ENCODE peak calls at places on chromosomes 11 and 22, in six cellular contexts. One of them, this sample, is unnamed.

GRCh38 chr11:128720522-128720985 is 26.7 kb downstream of the FLI1 start:
- DNase-seq in keratinocyte: no peak
- DNase-seq in ELR: no peak
- DNase-seq in nephron progenitor cell: peak
- DNase-seq in activated naive CD4-positive, alpha-beta T cell: peak
- DNase-seq in AG08395: no peak
- DNase-seq in this sample: no peak

GRCh38 chr11:12625438-12626071 is 48.7 kb upstream of the TEAD1 start:
- DNase-seq in keratinocyte: no peak
- DNase-seq in nephron progenitor cell: no peak
- DNase-seq in activated naive CD4-positive, alpha-beta T cell: no peak
- DNase-seq in AG08395: peak
- DNase-seq in ELR: peak
- DNase-seq in this sample: no peak

GRCh38 chr11:117822031-117822521 is 2.5 kb downstream of the FXYD2 start:
- DNase-seq in nephron progenitor cell: peak
- DNase-seq in AG08395: peak
- DNase-seq in activated naive CD4-positive, alpha-beta T cell: peak
- DNase-seq in keratinocyte: no peak
- DNase-seq in ELR: peak
- DNase-seq in this sample: no peak

GRCh38 chr11:73980001-73980960 is 2.4 kb downstream of the UCP2 start:
- DNase-seq in AG08395: no peak
- DNase-seq in activated naive CD4-positive, alpha-beta T cell: peak
- DNase-seq in nephron progenitor cell: no peak
- DNase-seq in keratinocyte: no peak
- DNase-seq in ELR: no peak
- DNase-seq in this sample: peak

GRCh38 chr11:112292785-112293407 is 32.2 kb upstream of the PLET1 start:
- DNase-seq in keratinocyte: peak
- DNase-seq in AG08395: peak
- DNase-seq in ELR: peak
- DNase-seq in activated naive CD4-positive, alpha-beta T cell: no peak
- DNase-seq in nephron progenitor cell: no peak
- DNase-seq in this sample: peak

GRCh38 chr22:42787357-42787736 is 66.7 kb upstream of the A4GALT start:
- DNase-seq in keratinocyte: no peak
- DNase-seq in AG08395: no peak
- DNase-seq in activated naive CD4-positive, alpha-beta T cell: no peak
- DNase-seq in nephron progenitor cell: no peak
- DNase-seq in ELR: no peak
- DNase-seq in this sample: no peak

GRCh38 chr11:122743949-122744876 is 88.7 kb downstream of the UBASH3B start:
- DNase-seq in keratinocyte: no peak
- DNase-seq in ELR: no peak
- DNase-seq in AG08395: no peak
- DNase-seq in nephron progenitor cell: no peak
- DNase-seq in activated naive CD4-positive, alpha-beta T cell: peak
- DNase-seq in this sample: no peak

GRCh38 chr22:35681454-35682050 is 33.3 kb downstream of the APOL6 start:
- DNase-seq in ELR: no peak
- DNase-seq in activated naive CD4-positive, alpha-beta T cell: no peak
- DNase-seq in nephron progenitor cell: no peak
- DNase-seq in AG08395: no peak
- DNase-seq in keratinocyte: peak
- DNase-seq in this sample: no peak

GRCh38 chr11:75577198-75577597 is 15.1 kb downstream of the SERPINH1 start:
- DNase-seq in keratinocyte: no peak
- DNase-seq in nephron progenitor cell: peak
- DNase-seq in ELR: peak
- DNase-seq in AG08395: peak
- DNase-seq in activated naive CD4-positive, alpha-beta T cell: peak
- DNase-seq in this sample: no peak

GRCh38 chr11:71977743-71978418 is 20.8 kb upstream of the IL18BP start:
- DNase-seq in keratinocyte: no peak
- DNase-seq in ELR: peak
- DNase-seq in nephron progenitor cell: peak
- DNase-seq in AG08395: peak
- DNase-seq in activated naive CD4-positive, alpha-beta T cell: peak
- DNase-seq in this sample: peak

GRCh38 chr22:46639843-46640242 is 19.7 kb downstream of the GRAMD4 start:
- DNase-seq in keratinocyte: no peak
- DNase-seq in ELR: no peak
- DNase-seq in activated naive CD4-positive, alpha-beta T cell: no peak
- DNase-seq in nephron progenitor cell: no peak
- DNase-seq in AG08395: no peak
- DNase-seq in this sample: peak

GRCh38 chr11:128757886-128758612 is 64.2 kb downstream of the FLI1 start:
- DNase-seq in keratinocyte: no peak
- DNase-seq in activated naive CD4-positive, alpha-beta T cell: no peak
- DNase-seq in ELR: no peak
- DNase-seq in AG08395: no peak
- DNase-seq in nephron progenitor cell: no peak
- DNase-seq in this sample: no peak

GRCh38 chr11:73314121-73314948 is 6.3 kb downstream of the ARHGEF17 start:
- DNase-seq in AG08395: peak
- DNase-seq in activated naive CD4-positive, alpha-beta T cell: no peak
- DNase-seq in keratinocyte: no peak
- DNase-seq in nephron progenitor cell: peak
- DNase-seq in ELR: peak
- DNase-seq in this sample: peak

GRCh38 chr11:57379732-57380131 is 1.2 kb downstream of the PRG3 start:
- DNase-seq in activated naive CD4-positive, alpha-beta T cell: no peak
- DNase-seq in ELR: peak
- DNase-seq in nephron progenitor cell: peak
- DNase-seq in AG08395: no peak
- DNase-seq in keratinocyte: no peak
- DNase-seq in this sample: peak

GRCh38 chr11:19441752-19442553 is 201.2 kb upstream of the E2F8 start:
- DNase-seq in activated naive CD4-positive, alpha-beta T cell: no peak
- DNase-seq in keratinocyte: peak
- DNase-seq in ELR: peak
- DNase-seq in nephron progenitor cell: no peak
- DNase-seq in AG08395: peak
- DNase-seq in this sample: peak